ENCODE peak calls at places on chromosomes 12 and 14, in five cellular contexts. One of them, this sample, is unnamed.

GRCh38 chr14:67221248-67221981 is 19.8 kb upstream of the PALS1 start:
- DNase-seq in omental fat pad: no peak
- DNase-seq in body of pancreas: no peak
- DNase-seq in progenitor cell of endocrine pancreas: no peak
- DNase-seq in neural crest cell: no peak
- DNase-seq in this sample: no peak

GRCh38 chr12:131112690-131113290 is 159.1 kb downstream of the ADGRD1 start:
- DNase-seq in omental fat pad: no peak
- DNase-seq in body of pancreas: no peak
- DNase-seq in progenitor cell of endocrine pancreas: no peak
- DNase-seq in neural crest cell: no peak
- DNase-seq in this sample: no peak

GRCh38 chr14:60328588-60328987 is 79.6 kb downstream of the PPM1A start:
- DNase-seq in omental fat pad: no peak
- DNase-seq in body of pancreas: no peak
- DNase-seq in progenitor cell of endocrine pancreas: no peak
- DNase-seq in neural crest cell: no peak
- DNase-seq in this sample: no peak

GRCh38 chr12:26240329-26240815 is 45.0 kb downstream of the SSPN start:
- DNase-seq in omental fat pad: no peak
- DNase-seq in body of pancreas: no peak
- DNase-seq in progenitor cell of endocrine pancreas: no peak
- DNase-seq in neural crest cell: no peak
- DNase-seq in this sample: no peak

GRCh38 chr12:56212360-56212759 is 9.4 kb downstream of the RNF41 start:
- DNase-seq in omental fat pad: no peak
- DNase-seq in body of pancreas: no peak
- DNase-seq in progenitor cell of endocrine pancreas: no peak
- DNase-seq in neural crest cell: no peak
- DNase-seq in this sample: no peak

GRCh38 chr14:103243764-103244737 is 90.0 kb upstream of the EIF5 start:
- DNase-seq in omental fat pad: no peak
- DNase-seq in body of pancreas: no peak
- DNase-seq in progenitor cell of endocrine pancreas: no peak
- DNase-seq in neural crest cell: no peak
- DNase-seq in this sample: no peak

GRCh38 chr14:51203881-51204280 is 36.2 kb upstream of the TMX1 start:
- DNase-seq in omental fat pad: no peak
- DNase-seq in body of pancreas: no peak
- DNase-seq in progenitor cell of endocrine pancreas: no peak
- DNase-seq in neural crest cell: no peak
- DNase-seq in this sample: no peak

GRCh38 chr12:52232916-52233461 is at the start of gene KRT7:
- DNase-seq in omental fat pad: peak
- DNase-seq in body of pancreas: peak
- DNase-seq in progenitor cell of endocrine pancreas: no peak
- DNase-seq in neural crest cell: no peak
- DNase-seq in this sample: no peak

GRCh38 chr12:120498870-120499515 is 3.1 kb downstream of the DYNLL1 start:
- DNase-seq in omental fat pad: no peak
- DNase-seq in body of pancreas: no peak
- DNase-seq in progenitor cell of endocrine pancreas: no peak
- DNase-seq in neural crest cell: no peak
- DNase-seq in this sample: no peak

GRCh38 chr14:85416771-85417170 is 113.2 kb upstream of the FLRT2 start:
- DNase-seq in omental fat pad: no peak
- DNase-seq in body of pancreas: no peak
- DNase-seq in progenitor cell of endocrine pancreas: no peak
- DNase-seq in neural crest cell: no peak
- DNase-seq in this sample: no peak

GRCh38 chr14:65501328-65501727 is 88.8 kb downstream of the FUT8 start:
- DNase-seq in omental fat pad: no peak
- DNase-seq in body of pancreas: no peak
- DNase-seq in progenitor cell of endocrine pancreas: no peak
- DNase-seq in neural crest cell: no peak
- DNase-seq in this sample: no peak
- TF ChIP-seq CTCF in omental fat pad: no peak
- TF ChIP-seq CTCF in body of pancreas: no peak
- TF ChIP-seq CTCF in progenitor cell of endocrine pancreas: no peak
- TF ChIP-seq CTCF in neural crest cell: no peak
- TF ChIP-seq CTCF in this sample: no peak

GRCh38 chr12:118900954-118901353 is 80.4 kb upstream of the SRRM4 start:
- DNase-seq in omental fat pad: no peak
- DNase-seq in body of pancreas: no peak
- DNase-seq in progenitor cell of endocrine pancreas: no peak
- DNase-seq in neural crest cell: no peak
- DNase-seq in this sample: no peak
- TF ChIP-seq CTCF in omental fat pad: no peak
- TF ChIP-seq CTCF in body of pancreas: no peak
- TF ChIP-seq CTCF in progenitor cell of endocrine pancreas: no peak
- TF ChIP-seq CTCF in neural crest cell: no peak
- TF ChIP-seq CTCF in this sample: no peak

GRCh38 chr14:39956372-39956771 is 524.1 kb upstream of the FBXO33 start:
- DNase-seq in omental fat pad: no peak
- DNase-seq in body of pancreas: no peak
- DNase-seq in progenitor cell of endocrine pancreas: no peak
- DNase-seq in neural crest cell: no peak
- DNase-seq in this sample: no peak
- TF ChIP-seq CTCF in omental fat pad: no peak
- TF ChIP-seq CTCF in body of pancreas: no peak
- TF ChIP-seq CTCF in progenitor cell of endocrine pancreas: no peak
- TF ChIP-seq CTCF in neural crest cell: peak
- TF ChIP-seq CTCF in this sample: no peak

DNA sequence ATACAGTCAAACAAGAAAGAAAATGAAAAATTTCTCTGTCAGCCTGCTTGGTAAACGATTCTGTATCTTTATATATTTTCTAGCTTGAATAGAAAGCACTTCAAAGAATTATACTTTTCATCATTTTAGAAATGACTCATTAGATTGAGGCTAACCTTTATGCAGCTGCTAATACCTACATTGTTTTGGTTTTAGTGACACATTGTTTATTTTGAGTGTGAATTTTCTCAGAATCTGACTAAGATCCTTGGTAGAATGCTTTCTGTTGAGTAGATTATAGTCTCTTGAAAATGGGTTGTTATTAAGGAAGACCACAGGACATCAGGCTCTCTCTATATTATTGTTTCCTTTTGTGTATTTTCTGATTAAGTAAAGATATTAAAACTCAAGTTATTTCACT is at the start of gene PMCH:
- DNase-seq in omental fat pad: no peak
- DNase-seq in body of pancreas: no peak
- DNase-seq in progenitor cell of endocrine pancreas: no peak
- DNase-seq in neural crest cell: no peak
- DNase-seq in this sample: no peak
- TF ChIP-seq CTCF in omental fat pad: no peak
- TF ChIP-seq CTCF in body of pancreas: no peak
- TF ChIP-seq CTCF in progenitor cell of endocrine pancreas: no peak
- TF ChIP-seq CTCF in neural crest cell: no peak
- TF ChIP-seq CTCF in this sample: no peak

GRCh38 chr12:116222358-116222757 is 55.1 kb downstream of the MED13L start:
- DNase-seq in omental fat pad: peak
- DNase-seq in body of pancreas: peak
- DNase-seq in progenitor cell of endocrine pancreas: no peak
- DNase-seq in neural crest cell: no peak
- DNase-seq in this sample: no peak

GRCh38 chr12:116215021-116215420 is 62.5 kb downstream of the MED13L start:
- DNase-seq in omental fat pad: no peak
- DNase-seq in body of pancreas: no peak
- DNase-seq in progenitor cell of endocrine pancreas: no peak
- DNase-seq in neural crest cell: no peak
- DNase-seq in this sample: no peak

GRCh38 chr12:116216022-116216756 is 61.3 kb downstream of the MED13L start:
- DNase-seq in omental fat pad: no peak
- DNase-seq in body of pancreas: no peak
- DNase-seq in progenitor cell of endocrine pancreas: no peak
- DNase-seq in neural crest cell: no peak
- DNase-seq in this sample: no peak

GRCh38 chr12:116217045-116217444 is 60.4 kb downstream of the MED13L start:
- DNase-seq in omental fat pad: no peak
- DNase-seq in body of pancreas: no peak
- DNase-seq in progenitor cell of endocrine pancreas: no peak
- DNase-seq in neural crest cell: no peak
- DNase-seq in this sample: no peak

DNA sequence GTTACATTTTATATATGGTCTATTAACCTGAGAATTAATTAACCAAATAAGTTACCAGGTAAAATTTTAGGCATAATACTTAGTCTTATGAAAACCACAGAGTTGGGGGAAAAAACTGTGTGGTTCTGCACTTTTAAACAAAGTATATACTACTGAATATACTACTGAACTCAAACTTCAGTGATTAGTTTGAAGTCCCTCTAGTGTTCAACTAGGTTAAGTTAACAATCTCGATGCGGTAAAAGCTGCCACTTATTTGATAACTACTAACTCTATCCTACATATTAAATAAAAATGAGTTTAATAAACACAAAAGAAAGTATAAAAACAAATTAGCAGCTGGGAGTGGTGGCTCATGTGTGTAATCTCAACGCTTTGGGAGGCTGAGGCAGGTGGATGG is 56.7 kb downstream of the MED13L start:
- DNase-seq in omental fat pad: no peak
- DNase-seq in body of pancreas: no peak
- DNase-seq in progenitor cell of endocrine pancreas: no peak
- DNase-seq in neural crest cell: no peak
- DNase-seq in this sample: no peak
- TF ChIP-seq CTCF in omental fat pad: no peak
- TF ChIP-seq CTCF in body of pancreas: no peak
- TF ChIP-seq CTCF in progenitor cell of endocrine pancreas: no peak
- TF ChIP-seq CTCF in neural crest cell: peak
- TF ChIP-seq CTCF in this sample: no peak

This sample was measured in endothelial cell.